ENCODE peak calls at places on chromosome 18, in seven cellular contexts. T, O, R, B, V, S and F are unnamed samples.

GRCh38 chr18:57004366-57005121 is 142.3 kb upstream of the BOD1L2 start:
- DNase-seq in T (no peak), O (no peak), R (no peak), B (no peak), V (no peak), S (peak; percentile 11), F (peak; percentile 56)

GRCh38 chr18:10242922-10243680 is 211.3 kb upstream of the APCDD1 start:
- DNase-seq in T (no peak), O (no peak), R (no peak), B (no peak), V (no peak), S (no peak), F (no peak)

GRCh38 chr18:48059363-48060109 is 129.1 kb upstream of the SMAD2 start:
- DNase-seq in T (no peak), O (no peak), R (no peak), B (no peak), V (no peak), S (no peak), F (no peak)

GRCh38 chr18:79317718-79318117 is 78.0 kb upstream of the NFATC1 start:
- DNase-seq in T (no peak), O (no peak), R (no peak), B (no peak), V (no peak), S (no peak), F (no peak)

GRCh38 chr18:27839141-27839540 is 337.8 kb downstream of the CDH2 start:
- DNase-seq in T (no peak), O (no peak), R (no peak), B (no peak), V (no peak), S (no peak), F (no peak)

GRCh38 chr18:37207343-37207742 is 358.3 kb downstream of the CELF4 start:
- DNase-seq in T (no peak), O (no peak), R (no peak), B (no peak), V (no peak), S (no peak), F (no peak)

GRCh38 chr18:76988015-76988826 is 144.4 kb downstream of the MBP start:
- DNase-seq in T (no peak), O (no peak), R (no peak), B (no peak), V (no peak), S (no peak), F (no peak)

GRCh38 chr18:68991281-68991680 is 193.4 kb downstream of the CCDC102B start:
- DNase-seq in T (no peak), O (no peak), R (no peak), B (no peak), V (no peak), S (no peak), F (peak; percentile 14)

GRCh38 chr18:54531402-54532065 is 59.5 kb upstream of the DYNAP start:
- DNase-seq in T (no peak), O (no peak), R (no peak), B (no peak), V (no peak), S (peak; percentile 0), F (no peak)

GRCh38 chr18:70454705-70455322 is 166.0 kb downstream of the SOCS6 start:
- DNase-seq in T (no peak), O (no peak), R (peak; percentile 1), B (peak; percentile 35), V (peak; percentile 42), S (peak; percentile 30), F (peak; percentile 70)

GRCh38 chr18:56112013-56112749 is 524.2 kb upstream of the TCF4 start:
- DNase-seq in T (no peak), O (no peak), R (no peak), B (no peak), V (no peak), S (no peak), F (no peak)

GRCh38 chr18:7454429-7454828 is 112.7 kb upstream of the PTPRM start:
- DNase-seq in T (no peak), O (no peak), R (no peak), B (no peak), V (no peak), S (no peak), F (no peak)

GRCh38 chr18:33101316-33101715 is 328.5 kb upstream of the KLHL14 start:
- DNase-seq in T (no peak), O (no peak), R (no peak), B (no peak), V (no peak), S (no peak), F (no peak)

GRCh38 chr18:55672574-55673361 is 84.8 kb upstream of the TCF4 start:
- DNase-seq in T (no peak), O (no peak), R (no peak), B (no peak), V (no peak), S (no peak), F (no peak)

GRCh38 chr18:26777316-26778053 is 88.0 kb downstream of the AQP4 start:
- DNase-seq in T (no peak), O (no peak), R (no peak), B (no peak), V (no peak), S (no peak), F (no peak)

GRCh38 chr18:3855961-3856360 is 406.0 kb downstream of the TGIF1 start:
- DNase-seq in T (no peak), O (no peak), R (no peak), B (no peak), V (no peak), S (no peak), F (no peak)

GRCh38 chr18:61569176-61569892 is 236.1 kb downstream of the CDH20 start:
- DNase-seq in T (no peak), O (no peak), R (no peak), B (no peak), V (no peak), S (peak; percentile 16), F (peak; percentile 45)

GRCh38 chr18:22943847-22944246 is 10.7 kb downstream of the RBBP8 start:
- DNase-seq in T (no peak), O (no peak), R (no peak), B (no peak), V (no peak), S (no peak), F (no peak)

GRCh38 chr18:13577091-13577697 is 149.2 kb downstream of the FAM210A start:
- DNase-seq in T (no peak), O (no peak), R (no peak), B (no peak), V (no peak), S (no peak), F (peak; percentile 94)

GRCh38 chr18:76398295-76398694 is 96.7 kb downstream of the ZNF516 start:
- DNase-seq in T (no peak), O (no peak), R (no peak), B (no peak), V (no peak), S (no peak), F (no peak)

GRCh38 chr18:32613821-32614220 is 143.1 kb upstream of the GAREM1 start:
- DNase-seq in T (no peak), O (no peak), R (no peak), B (no peak), V (no peak), S (no peak), F (no peak)

GRCh38 chr18:9720327-9720726 is 12.2 kb downstream of the RAB31 start:
- DNase-seq in T (no peak), O (no peak), R (no peak), B (no peak), V (no peak), S (no peak), F (no peak)

GRCh38 chr18:74951165-74951760 is 257.7 kb downstream of the PTGR3 start:
- DNase-seq in T (peak; percentile 76), O (no peak), R (peak; percentile 11), B (no peak), V (no peak), S (no peak), F (no peak)

GRCh38 chr18:80204142-80204541 is 43.2 kb downstream of the PARD6G start:
- DNase-seq in T (no peak), O (no peak), R (no peak), B (no peak), V (no peak), S (no peak), F (no peak)

GRCh38 chr18:33606621-33607020 is 28.6 kb downstream of the ASXL3 start:
- DNase-seq in T (no peak), O (no peak), R (no peak), B (peak; percentile 13), V (no peak), S (no peak), F (peak; percentile 13)